ENCODE peak calls at places on chromosomes 5 and 9, in six cellular contexts. J is GM12878, U is H9, T is tibial artery, C is endodermal cell, S is prostate gland. N is an unnamed sample. For H3K4me1, the result is how much of the 10 kb centered on the place peaks cover.

GRCh38 chr5:172361566-172362238 is 78.1 kb upstream of the UBTD2 start:
- DNase-seq in J (peak), U (no peak), T (peak), C (no peak), S (no peak), N (no peak)

GRCh38 chr5:107772418-107773310 is 101.9 kb upstream of the EFNA5 start:
- DNase-seq in J (no peak), U (peak), T (no peak), C (peak), S (no peak), N (no peak)

GRCh38 chr5:102241809-102242421 is 54.2 kb downstream of the SLCO4C1 start:
- DNase-seq in J (no peak), U (no peak), T (no peak), C (peak), S (no peak), N (no peak)

GRCh38 chr5:150092159-150092787 is 5.9 kb upstream of the CSF1R start:
- DNase-seq in J (no peak), U (no peak), T (no peak), C (no peak), S (no peak), N (peak)

GRCh38 chr5:134539732-134540131 is 14.3 kb downstream of the JADE2 start:
- DNase-seq in J (no peak), U (peak), T (no peak), C (peak), S (no peak), N (no peak)

GRCh38 chr9:137164370-137165249 is 5.2 kb downstream of the LRRC26 start:
- DNase-seq in J (no peak), U (no peak), T (no peak), C (no peak), S (no peak), N (no peak)

GRCh38 chr5:136642976-136643375 is 277.6 kb upstream of the TRPC7 start:
- DNase-seq in J (no peak), U (no peak), T (no peak), C (no peak), S (peak), N (no peak)

GRCh38 chr9:101536938-101537337 is 3.3 kb downstream of the RNF20 start:
- DNase-seq in J (no peak), U (peak), T (no peak), C (peak), S (no peak), N (no peak)

GRCh38 chr5:138339086-138339456 is 1.0 kb downstream of the FAM53C start:
- DNase-seq in J (no peak), U (no peak), T (no peak), C (peak), S (peak), N (peak)

GRCh38 chr9:27247756-27248155 is 49.2 kb downstream of the EQTN start:
- DNase-seq in J (no peak), U (peak), T (no peak), C (peak), S (no peak), N (no peak)

GRCh38 chr9:130328349-130328801 is 62.8 kb downstream of the HMCN2 start:
- DNase-seq in J (no peak), U (no peak), T (peak), C (no peak), S (no peak), N (no peak)

GRCh38 chr5:77550416-77550815 is 58.3 kb upstream of the WDR41 start:
- DNase-seq in J (no peak), U (no peak), T (no peak), C (no peak), S (no peak), N (no peak)

GRCh38 chr5:77588175-77588574 is 50.3 kb downstream of the OTP start:
- DNase-seq in J (no peak), U (no peak), T (no peak), C (no peak), S (no peak), N (no peak)

GRCh38 chr9:15370496-15371464 is 51.9 kb upstream of the SNAPC3 start:
- DNase-seq in J (no peak), U (no peak), T (no peak), C (no peak), S (no peak), N (no peak)

GRCh38 chr5:102583663-102584062 is 84.9 kb upstream of the SLCO6A1 start:
- DNase-seq in J (no peak), U (no peak), T (no peak), C (no peak), S (no peak), N (no peak)

GRCh38 chr5:35884789-35885172 is 28.1 kb downstream of the IL7R start:
- DNase-seq in J (no peak), U (no peak), T (no peak), C (no peak), S (no peak), N (no peak)

GRCh38 chr5:52560366-52560765 is 227.3 kb upstream of the ITGA1 start:
- DNase-seq in J (no peak), U (no peak), T (no peak), C (no peak), S (no peak), N (no peak)

GRCh38 chr5:104412649-104413240 is 850.2 kb upstream of the NUDT12 start:
- DNase-seq in J (no peak), U (peak), T (no peak), C (peak), S (no peak), N (no peak)

GRCh38 chr9:127990539-127990938 is 9.8 kb upstream of the EEIG1 start:
- DNase-seq in J (no peak), U (no peak), T (no peak), C (no peak), S (no peak), N (no peak)

DNA sequence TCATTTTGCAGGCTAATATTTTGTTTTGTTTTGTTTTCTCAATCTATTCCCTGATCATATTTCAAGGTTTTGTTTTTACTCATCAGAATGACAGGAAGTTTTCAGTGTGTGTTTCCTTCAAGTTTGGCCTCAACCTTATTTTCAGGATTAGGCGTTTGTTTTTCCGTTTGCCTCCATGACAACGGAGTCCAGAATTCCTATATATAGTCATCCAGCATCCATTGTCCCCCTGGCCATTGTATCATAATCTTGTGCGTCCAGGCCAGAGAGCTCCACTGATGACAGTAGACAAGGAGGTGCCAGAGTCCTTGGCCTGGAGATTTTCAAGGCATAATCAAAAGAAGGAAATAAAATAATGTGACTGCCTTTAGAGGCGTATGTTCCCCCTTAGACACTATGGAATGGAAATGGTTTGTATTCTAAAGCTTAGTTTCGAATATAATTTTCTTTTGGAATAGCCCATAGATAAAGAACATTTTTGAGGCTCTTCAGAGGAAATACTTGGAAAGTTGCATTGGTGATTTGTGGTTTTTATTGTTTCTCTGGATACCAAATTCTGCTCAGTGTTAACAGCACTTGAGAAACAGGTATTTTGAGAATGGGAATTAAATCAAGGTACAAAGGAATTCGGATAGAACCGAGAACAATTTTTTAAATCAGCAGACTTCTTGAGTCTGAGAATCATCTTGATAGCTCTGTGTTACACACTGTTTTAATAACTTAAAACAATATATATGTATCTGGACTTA is 99.8 kb downstream of the ZNF462 start:
- DNase-seq in J (no peak), U (no peak), T (no peak), C (no peak), S (no peak), N (no peak)
- H3K4me1 ChIP-seq in J (under half), U (under half), T (under half), C (under half), S (under half), N (under half)

GRCh38 chr9:121738391-121738790 is 87.0 kb downstream of the DAB2IP start:
- DNase-seq in J (no peak), U (no peak), T (no peak), C (no peak), S (no peak), N (no peak)
- H3K4me1 ChIP-seq in J (under half), U (under half), T (half or more), C (under half), S (under half), N (under half)

GRCh38 chr5:111739423-111739822 is 17.6 kb downstream of the NREP start:
- DNase-seq in J (no peak), U (no peak), T (no peak), C (no peak), S (no peak), N (no peak)
- H3K4me1 ChIP-seq in J (under half), U (under half), T (half or more), C (under half), S (under half), N (under half)

GRCh38 chr9:78210841-78211301 is 25.0 kb upstream of the CEP78 start:
- DNase-seq in J (peak), U (no peak), T (no peak), C (no peak), S (no peak), N (no peak)

GRCh38 chr9:78207319-78207718 is 28.6 kb upstream of the CEP78 start:
- DNase-seq in J (no peak), U (no peak), T (no peak), C (no peak), S (no peak), N (no peak)

GRCh38 chr9:78213696-78214095 is 22.2 kb upstream of the CEP78 start:
- DNase-seq in J (no peak), U (no peak), T (no peak), C (no peak), S (no peak), N (no peak)

GRCh38 chr9:78212868-78213267 is 23.0 kb upstream of the CEP78 start:
- DNase-seq in J (no peak), U (no peak), T (no peak), C (no peak), S (no peak), N (no peak)

GRCh38 chr9:78209127-78209526 is 26.7 kb upstream of the CEP78 start:
- DNase-seq in J (no peak), U (no peak), T (no peak), C (no peak), S (no peak), N (no peak)
- H3K4me1 ChIP-seq in J (under half), U (under half), T (under half), C (under half), S (under half), N (under half)